ENCODE peak calls at places on chromosome 7, in five cellular contexts. W is stimulated activated CD4-positive, alpha-beta T cell treated with anti-CD3 and anti-CD28 coated beads, Interleukin-1b, Interleukin-23, amount 100 ng/mL, for 1 hour; Q is esophagus muscularis mucosa; R is suprapubic skin; F is body of pancreas. Z is an unnamed sample.

GRCh38 chr7:333399-333776 is 43.4 kb downstream of the FOXL3 start:
- DNase-seq in R (no peak), W (no peak), F (peak; percentile 58), Q (no peak), Z (no peak)

GRCh38 chr7:27235387-27236052 is 7.1 kb upstream of the EVX1 start:
- DNase-seq in W (no peak), Q (no peak), F (peak; percentile 41), R (no peak), Z (no peak)

GRCh38 chr7:46007194-46007593 is 86.1 kb upstream of the IGFBP3 start:
- DNase-seq in W (no peak), F (no peak), Q (peak; percentile 42), R (no peak), Z (no peak)

GRCh38 chr7:130909881-130910672 is 176.1 kb upstream of the KLF14 start:
- DNase-seq in Q (no peak), R (no peak), W (no peak), F (no peak), Z (no peak)

GRCh38 chr7:128827248-128827958 is 2.8 kb upstream of the FLNC start:
- DNase-seq in F (no peak), W (no peak), R (no peak), Q (no peak), Z (no peak)

GRCh38 chr7:104160375-104160774 is 47.4 kb downstream of the ORC5 start:
- DNase-seq in Q (no peak), R (no peak), W (no peak), F (no peak), Z (no peak)

GRCh38 chr7:82419200-82419599 is 24.4 kb downstream of the CACNA2D1 start:
- DNase-seq in F (peak; percentile 15), Q (no peak), W (no peak), R (no peak), Z (no peak)

GRCh38 chr7:17506090-17506489 is 207.6 kb downstream of the AHR start:
- DNase-seq in F (peak; percentile 73), Q (no peak), R (no peak), W (no peak), Z (no peak)

GRCh38 chr7:73701357-73701995 is 18.0 kb downstream of the STX1A start:
- DNase-seq in W (no peak), R (no peak), Q (no peak), F (peak; percentile 64), Z (peak; percentile 53)

GRCh38 chr7:151207315-151207714 is 3.0 kb downstream of the H2BK1 start:
- DNase-seq in Q (no peak), R (no peak), F (no peak), W (no peak), Z (no peak)

GRCh38 chr7:45627691-45628456 is 53.7 kb downstream of the ADCY1 start:
- DNase-seq in Q (peak; percentile 89), F (no peak), R (no peak), W (no peak), Z (no peak)

GRCh38 chr7:23462846-23463245 is 7.4 kb downstream of the IGF2BP3 start:
- DNase-seq in R (no peak), Q (no peak), W (no peak), F (peak; percentile 18), Z (no peak)

GRCh38 chr7:150685219-150686029 is at the start of gene GIMAP2:
- DNase-seq in W (no peak), R (no peak), F (no peak), Q (no peak), Z (no peak)

GRCh38 chr7:149196705-149197171 is 1.4 kb downstream of the ZNF282 start:
- DNase-seq in R (no peak), W (no peak), F (no peak), Q (no peak), Z (no peak)

GRCh38 chr7:106317971-106318370 is 33.2 kb upstream of the NAMPT start:
- DNase-seq in Q (no peak), W (no peak), R (no peak), F (no peak), Z (no peak)

GRCh38 chr7:158732483-158733219 is 28.0 kb upstream of the NCAPG2 start:
- DNase-seq in F (no peak), R (no peak), W (no peak), Q (no peak), Z (no peak)

GRCh38 chr7:139431459-139431858 is 52.0 kb downstream of the KLRG2 start:
- DNase-seq in F (no peak), W (no peak), R (no peak), Q (peak; percentile 55), Z (peak; percentile 34)

GRCh38 chr7:87411186-87411585 is 64.3 kb downstream of the ABCB4 start:
- DNase-seq in Q (no peak), R (no peak), W (no peak), F (no peak), Z (no peak)

GRCh38 chr7:12111461-12112405 is 99.4 kb upstream of the TMEM106B start:
- DNase-seq in F (peak; percentile 7), R (no peak), W (no peak), Q (no peak), Z (peak; percentile 83)

GRCh38 chr7:140649566-140650205 is 9.1 kb upstream of the DENND2A start:
- DNase-seq in W (no peak), F (no peak), Q (no peak), R (no peak), Z (no peak)

GRCh38 chr7:28847176-28847575 is 111.0 kb downstream of the TRIL start:
- DNase-seq in R (no peak), Q (no peak), F (no peak), W (no peak), Z (no peak)

GRCh38 chr7:94630855-94631254 is 25.1 kb downstream of the SGCE start:
- DNase-seq in F (no peak), W (no peak), R (no peak), Q (no peak), Z (no peak)

GRCh38 chr7:111384065-111384891 is 178.0 kb downstream of the IMMP2L start:
- DNase-seq in W (no peak), Q (no peak), F (no peak), R (no peak), Z (no peak)

GRCh38 chr7:135601182-135601581 is 43.5 kb downstream of the NUP205 start:
- DNase-seq in Q (no peak), F (no peak), R (no peak), W (no peak), Z (no peak)